ENCODE peak calls at places on chromosomes 16 and 17, in eight cellular contexts. P is adipocyte; L is naive thymus-derived CD4-positive, alpha-beta T cell; D is keratinocyte; W is fibroblast of lung; U is endodermal cell; K is IMR-90; Q is CD8-positive, alpha-beta T cell. N is an unnamed sample. For H3K4me1, the result is how much of the 10 kb centered on the place peaks cover.

GRCh38 chr17:77076046-77076882 is 64.5 kb upstream of the SEC14L1 start:
- DNase-seq in P (peak), L (no peak), D (no peak), W (no peak), U (no peak), K (peak), Q (no peak), N (no peak)

GRCh38 chr17:73284906-73285602 is 23.4 kb upstream of the CPSF4L start:
- DNase-seq in P (no peak), L (no peak), D (no peak), W (no peak), U (no peak), K (no peak), Q (no peak), N (no peak)

GRCh38 chr17:54813896-54814295 is 86.8 kb upstream of the TOM1L1 start:
- DNase-seq in P (no peak), L (no peak), D (no peak), W (no peak), U (no peak), K (no peak), Q (no peak), N (no peak)

GRCh38 chr17:3910420-3911270 is 5.6 kb downstream of the P2RX1 start:
- DNase-seq in P (no peak), L (no peak), D (no peak), W (no peak), U (no peak), K (no peak), Q (no peak), N (no peak)

GRCh38 chr16:10009691-10010090 is 172.5 kb downstream of the GRIN2A start:
- DNase-seq in P (no peak), L (no peak), D (no peak), W (no peak), U (no peak), K (no peak), Q (no peak), N (no peak)

GRCh38 chr16:2370725-2371124 is 30.2 kb upstream of the ABCA3 start:
- DNase-seq in P (no peak), L (no peak), D (no peak), W (no peak), U (no peak), K (no peak), Q (no peak), N (no peak)

GRCh38 chr17:49148171-49148570 is 15.6 kb downstream of the B4GALNT2 start:
- DNase-seq in P (no peak), L (no peak), D (no peak), W (no peak), U (no peak), K (no peak), Q (no peak), N (no peak)

GRCh38 chr16:26649646-26650045 is 417.1 kb upstream of the C16orf82 start:
- DNase-seq in P (no peak), L (no peak), D (no peak), W (no peak), U (no peak), K (no peak), Q (no peak), N (no peak)

GRCh38 chr17:43713494-43714162 is 45.0 kb downstream of the SOST start:
- DNase-seq in P (peak), L (no peak), D (no peak), W (no peak), U (peak), K (no peak), Q (no peak), N (peak)

GRCh38 chr17:28500712-28501379 is 5.3 kb upstream of the FOXN1 start:
- DNase-seq in P (no peak), L (no peak), D (no peak), W (no peak), U (no peak), K (no peak), Q (no peak), N (no peak)

GRCh38 chr17:74389094-74389753 is 21.9 kb downstream of the GPR142 start:
- DNase-seq in P (no peak), L (no peak), D (no peak), W (no peak), U (no peak), K (no peak), Q (no peak), N (no peak)

GRCh38 chr16:2614761-2615191 is 67.5 kb upstream of the KCTD5 start:
- DNase-seq in P (no peak), L (no peak), D (no peak), W (no peak), U (no peak), K (no peak), Q (no peak), N (no peak)

GRCh38 chr16:88841521-88842307 is 15.0 kb downstream of the GALNS start:
- DNase-seq in P (no peak), L (no peak), D (no peak), W (no peak), U (no peak), K (no peak), Q (no peak), N (no peak)

GRCh38 chr16:88842806-88843205 is 13.9 kb downstream of the GALNS start:
- DNase-seq in P (no peak), L (no peak), D (no peak), W (no peak), U (no peak), K (no peak), Q (no peak), N (no peak)

GRCh38 chr16:88843256-88843655 is 13.5 kb downstream of the GALNS start:
- DNase-seq in P (no peak), L (no peak), D (no peak), W (no peak), U (no peak), K (no peak), Q (no peak), N (no peak)

GRCh38 chr16:88840589-88841215 is 16.0 kb downstream of the GALNS start:
- DNase-seq in P (no peak), L (no peak), D (no peak), W (no peak), U (no peak), K (no peak), Q (no peak), N (no peak)

DNA sequence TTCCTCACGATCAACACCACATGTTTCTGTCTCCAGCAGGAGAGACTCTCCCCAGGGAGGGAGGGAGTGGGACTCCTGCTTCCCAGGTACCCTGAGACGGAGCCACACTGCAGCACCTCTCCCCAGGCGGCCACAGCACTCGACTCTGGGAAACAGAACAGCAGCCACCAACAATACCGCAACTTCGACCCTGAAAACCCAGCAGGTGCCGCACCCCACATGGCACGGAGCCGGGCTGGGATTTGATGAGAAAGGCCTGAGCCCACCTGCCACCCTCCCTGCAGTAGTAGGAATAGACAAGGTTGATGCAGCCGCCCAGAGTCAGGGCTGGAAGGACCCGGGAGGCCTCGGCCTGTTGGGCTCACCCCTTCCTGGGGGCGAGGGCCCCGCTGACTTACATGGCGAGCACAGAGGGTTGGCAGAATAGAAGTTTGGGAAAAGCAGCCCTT is 14.4 kb downstream of the GALNS start:
- DNase-seq in P (no peak), L (no peak), D (no peak), W (no peak), U (no peak), K (no peak), Q (no peak), N (no peak)
- H3K4me1 ChIP-seq in P (under half), L (under half), D (under half), W (under half), U (under half), K (under half), Q (under half), N (under half)

GRCh38 chr17:44766409-44767038 is 7.7 kb downstream of the ADAM11 start:
- DNase-seq in P (no peak), L (no peak), D (no peak), W (no peak), U (peak), K (no peak), Q (no peak), N (no peak)
- H3K4me3 ChIP-seq in P (no peak), L (no peak), D (no peak), W (no peak), U (no peak), K (no peak), Q (no peak), N (no peak)

DNA sequence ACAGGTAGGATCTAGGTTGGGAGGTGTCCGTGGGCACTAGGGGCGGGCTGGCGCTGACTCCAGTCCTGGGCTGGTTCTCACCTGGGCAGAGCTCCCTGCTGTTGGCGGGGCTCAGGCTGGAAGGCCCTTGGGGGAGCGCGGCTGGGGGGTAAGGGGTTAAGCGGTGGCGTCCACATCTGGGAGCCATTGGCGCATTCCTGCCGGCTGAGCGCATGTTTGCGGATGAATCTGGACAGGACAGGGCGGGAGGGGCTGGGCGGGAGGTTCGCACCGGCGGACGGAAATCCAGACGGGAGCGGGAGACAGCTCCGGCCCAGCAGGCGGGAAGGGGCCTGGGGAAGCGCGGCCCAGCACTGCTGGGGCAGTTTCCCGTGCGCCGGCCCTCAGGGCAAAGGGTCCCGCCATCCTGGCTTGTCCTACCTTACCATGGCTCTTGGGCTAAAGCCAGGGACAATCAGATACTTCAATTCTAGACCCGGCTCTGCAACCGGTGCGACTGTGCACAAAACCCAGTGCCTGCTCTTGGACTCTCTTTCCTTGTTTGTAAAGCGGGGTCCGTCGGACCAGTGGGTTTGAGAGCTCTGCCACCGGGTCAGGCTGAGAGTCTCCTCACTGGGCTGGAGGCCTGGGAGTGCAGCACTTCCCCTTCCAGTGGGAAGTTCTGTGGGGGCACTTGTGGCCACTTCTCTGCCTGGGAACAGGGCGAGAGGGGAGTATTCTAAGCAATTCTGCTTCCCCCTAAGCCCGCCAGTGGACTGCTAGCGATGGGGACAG is 7.8 kb downstream of the RARA start:
- DNase-seq in P (peak), L (no peak), D (no peak), W (peak), U (peak), K (peak), Q (no peak), N (peak)
- H3K4me1 ChIP-seq in P (half or more), L (half or more), D (half or more), W (half or more), U (under half), K (half or more), Q (half or more), N (under half)

GRCh38 chr17:1347681-1348318 is 52.2 kb downstream of the YWHAE start:
- DNase-seq in P (no peak), L (no peak), D (no peak), W (peak), U (no peak), K (peak), Q (no peak), N (no peak)
- H3K4me3 ChIP-seq in P (peak), L (no peak), D (no peak), W (peak), U (no peak), K (no peak), Q (no peak), N (no peak)

N was measured in right cardiac atrium.